ENCODE peak calls at places on chromosomes 4 and X, in four cellular contexts. M is left lung; I is astrocyte of the hippocampus; E is activated CD4-positive, alpha-beta T cell treated with anti-CD3 and anti-CD28 coated beads, Interleukin-2, amount 50 U/mL, for 1 hour. R is an unnamed sample.

GRCh38 chr4:87032884-87033533 is 98.2 kb downstream of the AFF1 start:
- DNase-seq in E (no peak), M (no peak), I (peak), R (no peak)

GRCh38 chrX:24805201-24805600 is 111.5 kb downstream of the POLA1 start:
- DNase-seq in I (no peak), M (no peak), E (no peak), R (no peak)

GRCh38 chr4:78057135-78057599 is at the start of gene FRAS1:
- DNase-seq in I (no peak), M (peak), E (no peak), R (no peak)

GRCh38 chrX:149003863-149004660 is 501.0 kb downstream of the IDS start:
- DNase-seq in M (no peak), E (no peak), I (peak), R (no peak)

GRCh38 chrX:9293051-9293496 is 171.8 kb upstream of the TBL1X start:
- DNase-seq in M (no peak), E (no peak), I (peak), R (no peak)

GRCh38 chr4:47210828-47211227 is 179.5 kb downstream of the GABRB1 start:
- DNase-seq in I (no peak), M (no peak), E (no peak), R (no peak)

GRCh38 chr4:106255195-106255594 is 60.8 kb downstream of the TBCK start:
- DNase-seq in I (no peak), E (no peak), M (peak), R (no peak)

GRCh38 chrX:74133156-74133796 is 170.7 kb upstream of the ZCCHC13 start:
- DNase-seq in E (no peak), M (no peak), I (peak), R (no peak)

GRCh38 chr4:131566026-131566425 is 1583.1 kb upstream of the PCDH10 start:
- DNase-seq in M (no peak), I (no peak), E (no peak), R (no peak)

GRCh38 chr4:168589154-168589553 is 92.3 kb downstream of the PALLD start:
- DNase-seq in I (peak), M (no peak), E (no peak), R (no peak)

GRCh38 chr4:88511236-88511635 is 12.3 kb downstream of the PYURF start:
- DNase-seq in M (no peak), E (no peak), I (no peak), R (no peak)

GRCh38 chr4:25773358-25773757 is 89.4 kb downstream of the SEL1L3 start:
- DNase-seq in E (no peak), M (no peak), I (no peak), R (no peak)

GRCh38 chr4:107258359-107258758 is 222.2 kb upstream of the DKK2 start:
- DNase-seq in E (no peak), M (no peak), I (peak), R (no peak)

GRCh38 chr4:111037591-111037990 is 414.7 kb upstream of the PITX2 start:
- DNase-seq in M (no peak), E (no peak), I (no peak), R (no peak)